ENCODE peak calls at places on chromosome 21, in four cellular contexts. V, R, N and G are unnamed samples.

GRCh38 chr21:43343095-43343991 is 83.6 kb downstream of the SIK1 start:
- DNase-seq in R (no peak), N (peak; percentile 94), V (no peak), G (no peak)

GRCh38 chr21:44870748-44871495 is 2.6 kb downstream of the PTTG1IP start:
- DNase-seq in N (peak; percentile 40), V (no peak), R (no peak), G (peak; percentile 21)

GRCh38 chr21:26117324-26117971 is 53.1 kb downstream of the APP start:
- DNase-seq in N (no peak), V (no peak), R (no peak), G (no peak)

GRCh38 chr21:26445440-26445839 is 127.6 kb downstream of the CYYR1 start:
- DNase-seq in N (no peak), V (no peak), R (no peak), G (no peak)

GRCh38 chr21:29342394-29342957 is 43.8 kb downstream of the BACH1 start:
- DNase-seq in V (no peak), N (no peak), R (peak; percentile 14), G (no peak)

GRCh38 chr21:26982767-26983166 is 15.9 kb upstream of the ADAMTS5 start:
- DNase-seq in N (no peak), R (no peak), V (no peak), G (no peak)

GRCh38 chr21:25638634-25639166 is 358 bp upstream of the JAM2 start:
- DNase-seq in R (no peak), V (no peak), N (no peak), G (no peak)

GRCh38 chr21:29346281-29346680 is 47.6 kb downstream of the BACH1 start:
- DNase-seq in N (no peak), V (no peak), R (no peak), G (no peak)

GRCh38 chr21:20720623-20721022 is 277.6 kb upstream of the NCAM2 start:
- DNase-seq in N (no peak), V (no peak), R (no peak), G (no peak)

GRCh38 chr21:45555557-45556301 is 13.5 kb upstream of the SLC19A1 start:
- DNase-seq in V (peak; percentile 89), N (peak; percentile 86), R (peak; percentile 98), G (peak; percentile 88)

GRCh38 chr21:39124852-39125251 is 58.4 kb downstream of the PSMG1 start:
- DNase-seq in V (no peak), R (no peak), N (no peak), G (no peak)

GRCh38 chr21:31030367-31031106 is 7.7 kb downstream of the KRTAP19-8 start:
- DNase-seq in R (no peak), V (no peak), N (no peak), G (no peak)

GRCh38 chr21:36188081-36188681 is 31.6 kb downstream of the DOP1B start:
- DNase-seq in R (no peak), N (peak; percentile 50), V (no peak), G (no peak)

GRCh38 chr21:25636727-25637126 is 2.3 kb upstream of the JAM2 start:
- DNase-seq in V (no peak), R (no peak), N (no peak), G (no peak)

GRCh38 chr21:36710729-36711048 is 11.8 kb downstream of the SIM2 start:
- DNase-seq in V (peak; percentile 52), R (peak; percentile 50), N (no peak), G (no peak)

GRCh38 chr21:34911360-34911759 is 137.7 kb downstream of the RUNX1 start:
- DNase-seq in V (no peak), R (no peak), N (no peak), G (no peak)

GRCh38 chr21:36203603-36203889 is 46.9 kb downstream of the DOP1B start:
- DNase-seq in N (peak; percentile 34), R (peak; percentile 28), V (no peak), G (peak; percentile 59)

GRCh38 chr21:38985423-38986378 is 180.0 kb downstream of the ETS2 start:
- DNase-seq in N (no peak), R (peak; percentile 84), V (peak; percentile 95), G (no peak)

GRCh38 chr21:43352568-43353281 is 74.2 kb downstream of the SIK1 start:
- DNase-seq in V (peak; percentile 88), N (no peak), R (peak; percentile 64), G (peak; percentile 56)

GRCh38 chr21:36425286-36425685 is 40.1 kb downstream of the CHAF1B start:
- DNase-seq in R (no peak), V (no peak), N (no peak), G (no peak)

GRCh38 chr21:31459457-31459856 is 115.4 kb upstream of the TIAM1 start:
- DNase-seq in N (no peak), V (peak; percentile 41), R (peak; percentile 20), G (peak; percentile 27)

GRCh38 chr21:45972353-45972715 is 9.2 kb upstream of the COL6A1 start:
- DNase-seq in N (no peak), V (no peak), R (peak; percentile 51), G (no peak)

GRCh38 chr21:38258803-38259485 is 2.2 kb downstream of the KCNJ15 start:
- DNase-seq in N (no peak), R (no peak), V (no peak), G (no peak)

GRCh38 chr21:45975017-45975595 is 6.5 kb upstream of the COL6A1 start:
- DNase-seq in V (no peak), R (no peak), N (no peak), G (peak; percentile 10)

GRCh38 chr21:44854664-44855446 is 18.6 kb downstream of the PTTG1IP start:
- DNase-seq in R (no peak), V (peak; percentile 87), N (no peak), G (no peak)

GRCh38 chr21:45386728-45387371 is 18.1 kb upstream of the COL18A1 start:
- DNase-seq in N (no peak), V (no peak), R (peak; percentile 61), G (no peak)

GRCh38 chr21:29737188-29737587 is 202.6 kb downstream of the GRIK1 start:
- DNase-seq in N (no peak), V (no peak), R (no peak), G (no peak)

GRCh38 chr21:29151937-29152336 is 21.5 kb downstream of the MAP3K7CL start:
- DNase-seq in N (no peak), R (no peak), V (no peak), G (no peak)

GRCh38 chr21:14080040-14080763 is 130.6 kb downstream of the LIPI start:
- DNase-seq in R (no peak), N (no peak), V (no peak), G (no peak)

GRCh38 chr21:44525431-44526095 is 14.4 kb downstream of the KRTAP10-1 start:
- DNase-seq in N (peak; percentile 23), R (no peak), V (no peak), G (no peak)

GRCh38 chr21:26842976-26843911 is 2.0 kb downstream of the ADAMTS1 start:
- DNase-seq in V (no peak), R (peak; percentile 72), N (no peak), G (no peak)

GRCh38 chr21:20551939-20552338 is 446.3 kb upstream of the NCAM2 start:
- DNase-seq in V (no peak), N (no peak), R (no peak), G (no peak)

GRCh38 chr21:30083120-30083945 is 83.3 kb downstream of the CLDN17 start:
- DNase-seq in R (no peak), N (no peak), V (no peak), G (no peak)

DNA sequence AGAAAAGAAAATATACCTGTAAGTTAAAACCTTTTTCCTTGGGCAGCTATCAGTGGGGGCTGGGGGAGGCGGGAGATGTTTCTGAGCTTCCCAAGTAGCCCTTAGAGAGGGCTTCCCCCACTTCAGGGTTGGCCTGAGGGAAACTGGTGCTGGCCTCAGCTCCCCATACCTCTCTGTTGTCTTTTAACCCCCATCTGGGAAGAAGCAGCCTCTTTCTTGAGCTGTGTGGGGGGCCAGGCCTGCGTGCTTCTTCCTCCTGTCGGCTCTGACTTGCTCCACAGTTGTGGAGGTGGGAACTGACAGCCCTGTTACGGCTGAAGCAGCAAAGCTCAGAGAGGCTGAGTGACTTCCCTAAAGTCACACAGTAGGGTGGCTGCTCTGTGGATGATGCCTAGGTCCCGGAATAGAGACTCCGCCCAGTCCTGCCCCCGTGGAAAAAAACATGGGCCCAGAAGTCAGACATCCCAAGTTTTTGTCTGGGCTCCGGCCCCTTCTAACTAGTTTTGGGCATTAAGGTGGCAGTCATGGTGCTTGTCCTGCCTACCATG is 55.2 kb downstream of the ATP5PO start:
- DNase-seq in N (no peak), V (no peak), R (no peak), G (no peak)
- TF ChIP-seq ELF1 in N (no peak), V (no peak), R (no peak), G (no peak)

DNA sequence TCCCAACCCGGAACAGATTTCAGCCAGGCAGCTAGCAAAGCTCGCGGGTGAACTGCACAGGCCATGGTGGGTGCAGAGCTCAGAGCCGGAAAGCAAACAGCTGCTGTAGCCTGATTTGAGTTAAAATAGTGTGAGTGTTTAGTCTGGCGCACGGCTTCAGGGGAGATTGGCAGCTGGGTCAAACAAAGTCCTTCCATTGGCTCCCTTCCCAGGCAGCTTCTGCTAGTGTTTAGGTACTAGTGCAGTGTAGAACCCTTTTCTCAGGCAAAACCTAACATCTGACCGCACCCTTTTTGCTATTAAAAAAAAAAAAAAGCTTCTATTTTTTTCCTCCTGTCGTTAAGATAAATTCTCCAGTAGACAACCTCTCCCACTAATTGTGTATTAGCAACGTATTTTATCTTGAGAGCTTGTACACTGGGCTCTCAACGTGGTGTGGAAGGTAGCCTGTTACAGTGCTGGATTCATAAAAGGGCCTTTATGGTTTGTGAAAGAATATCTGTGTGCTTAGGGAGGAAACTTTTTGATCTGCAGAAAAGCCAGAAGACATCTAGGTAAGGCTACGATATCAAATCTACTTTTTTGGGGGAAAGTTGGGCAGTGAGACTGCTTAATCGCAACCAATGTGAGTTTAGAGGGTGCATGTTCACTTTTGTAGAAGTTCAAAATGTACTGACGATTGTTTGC is 689.5 kb downstream of the USP25 start:
- DNase-seq in R (peak; percentile 59), V (no peak), N (peak; percentile 12), G (no peak)
- TF ChIP-seq ELF1 in R (no peak), V (no peak), N (no peak), G (no peak)

GRCh38 chr21:17438642-17439041 is 74.2 kb upstream of the CXADR start:
- DNase-seq in V (no peak), N (peak; percentile 87), R (peak; percentile 44), G (no peak)

GRCh38 chr21:17441370-17441769 is 71.5 kb upstream of the CXADR start:
- DNase-seq in V (no peak), N (peak; percentile 97), R (no peak), G (no peak)

GRCh38 chr21:17442174-17442573 is 70.7 kb upstream of the CXADR start:
- DNase-seq in R (no peak), N (no peak), V (no peak), G (no peak)

GRCh38 chr21:17444828-17445227 is 68.0 kb upstream of the CXADR start:
- DNase-seq in R (no peak), V (no peak), N (no peak), G (no peak)

DNA sequence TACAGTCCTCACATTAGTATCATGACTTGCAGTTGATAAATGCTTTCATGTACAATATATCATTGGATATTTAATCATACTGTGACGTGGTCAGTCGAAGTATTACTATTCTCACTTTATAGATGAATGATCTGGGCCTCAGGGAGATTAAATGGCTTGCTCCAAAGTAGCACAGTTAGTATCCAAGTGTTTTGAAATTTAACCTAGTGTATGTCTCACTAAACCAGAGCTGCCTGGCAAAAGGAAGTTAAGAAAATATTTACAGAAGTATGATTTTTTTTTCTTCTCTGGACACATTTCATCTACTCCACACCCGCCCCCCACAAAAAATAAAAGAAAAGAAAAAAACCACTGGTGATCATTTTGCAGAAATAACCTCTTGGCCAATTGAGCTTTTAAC is 71.9 kb upstream of the CXADR start:
- DNase-seq in N (no peak), R (no peak), V (no peak), G (no peak)
- TF ChIP-seq ELF1 in N (no peak), R (no peak), V (no peak), G (no peak)

GRCh38 chr21:41282412-41282811 is 34.2 kb upstream of the FAM3B start:
- DNase-seq in N (no peak), V (no peak), R (no peak), G (no peak)

GRCh38 chr21:41280115-41280919 is 36.3 kb upstream of the FAM3B start:
- DNase-seq in R (no peak), N (no peak), V (no peak), G (no peak)

GRCh38 chr21:41283211-41283818 is 33.3 kb upstream of the FAM3B start:
- DNase-seq in R (peak; percentile 72), N (peak; percentile 74), V (peak; percentile 62), G (peak; percentile 39)
- TF ChIP-seq ELF1 in R (no peak), N (no peak), V (no peak), G (no peak)